ENCODE peak calls at places on chromosomes 16 and 17, in four cellular contexts. S is K562, G is A549, A is HepG2. E is an unnamed sample.
A peak's percentile ranks its signal among the peaks of the same experiment; 100 is the strongest.

GRCh38 chr17:65560628-65561371 is 648 bp downstream of the AXIN2 start:
- DNase-seq in S (peak; percentile 80), G (peak; percentile 82), A (peak; percentile 96), E (peak; percentile 92)

GRCh38 chr16:13471036-13471435 is 448.9 kb upstream of the ERCC4 start:
- DNase-seq in S (no peak), G (no peak), A (no peak), E (peak; percentile 24)

GRCh38 chr17:57902117-57902799 is 52.4 kb upstream of the MRPS23 start:
- DNase-seq in S (no peak), G (no peak), A (no peak), E (no peak)

GRCh38 chr17:58277107-58277506 is 3.6 kb downstream of the MPO start:
- DNase-seq in S (peak; percentile 69), G (no peak), A (no peak), E (no peak)

GRCh38 chr16:84844049-84844350 is 24.2 kb downstream of the CRISPLD2 start:
- DNase-seq in S (no peak), G (no peak), A (no peak), E (no peak)

GRCh38 chr17:29241015-29241963 is 5.4 kb upstream of the CRYBA1 start:
- DNase-seq in S (peak; percentile 25), G (peak; percentile 97), A (peak; percentile 83), E (peak; percentile 24)

GRCh38 chr17:7894226-7894625 is 5.6 kb downstream of the CHD3 start:
- DNase-seq in S (no peak), G (no peak), A (no peak), E (no peak)

GRCh38 chr16:58488531-58488930 is 11.4 kb upstream of the NDRG4 start:
- DNase-seq in S (peak; percentile 64), G (no peak), A (no peak), E (no peak)

GRCh38 chr16:75526032-75526790 is 9.7 kb downstream of the CHST5 start:
- DNase-seq in S (no peak), G (no peak), A (no peak), E (no peak)

GRCh38 chr17:58390884-58391283 is 26.4 kb downstream of the RNF43 start:
- DNase-seq in S (no peak), G (no peak), A (no peak), E (no peak)

GRCh38 chr16:28168991-28169554 is 42.7 kb downstream of the XPO6 start:
- DNase-seq in S (no peak), G (no peak), A (no peak), E (no peak)

DNA sequence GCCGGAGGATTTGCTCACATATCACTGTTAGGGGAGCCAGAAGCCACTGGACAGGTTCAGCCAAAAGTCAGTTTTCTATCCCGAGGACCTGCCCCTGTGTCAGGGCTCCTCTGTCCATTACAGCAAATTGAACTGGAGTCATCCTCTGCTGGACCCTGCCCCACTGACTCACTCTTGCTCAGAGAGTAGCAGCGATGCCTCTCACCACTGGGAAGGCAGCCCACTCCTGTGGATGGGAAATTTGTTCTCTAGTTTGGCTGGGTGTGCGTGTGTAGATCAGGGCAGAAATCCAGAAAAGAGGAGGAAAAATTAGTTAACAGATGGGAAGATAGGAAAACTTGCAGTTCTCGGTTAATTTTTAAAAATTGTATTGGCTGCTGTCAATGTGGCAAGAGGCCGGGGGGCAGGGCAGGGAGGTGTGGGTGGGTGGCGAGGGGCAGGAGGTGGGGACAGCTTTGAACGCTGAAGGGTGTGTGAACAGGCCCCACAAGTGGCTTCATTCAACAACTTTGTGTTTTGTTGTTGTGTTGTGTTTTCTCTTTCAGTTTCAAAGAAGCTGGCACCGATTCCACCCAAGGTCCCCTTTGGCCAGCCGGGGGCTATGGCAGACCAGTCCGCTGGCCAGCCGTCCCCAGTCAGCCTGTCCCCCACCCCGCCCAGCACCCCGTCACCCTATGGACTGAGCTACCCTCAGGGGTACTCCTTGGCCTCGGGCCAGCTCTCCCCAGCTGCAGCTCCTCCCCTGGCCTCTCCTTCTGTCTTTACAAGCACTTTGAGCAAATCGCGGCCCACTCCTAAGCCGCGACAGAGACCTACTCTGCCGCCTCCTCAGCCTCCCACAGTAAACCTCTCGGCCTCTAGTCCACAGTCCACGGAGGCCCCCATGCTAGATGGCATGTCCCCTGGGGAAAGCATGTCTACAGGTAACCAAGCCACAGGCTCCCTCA is 33.6 kb downstream of the ELAC2 start:
- DNase-seq in S (no peak), G (no peak), A (no peak), E (no peak)
- TF ChIP-seq HMGXB4 in S (no peak), G (no peak), A (no peak), E (no peak)

DNA sequence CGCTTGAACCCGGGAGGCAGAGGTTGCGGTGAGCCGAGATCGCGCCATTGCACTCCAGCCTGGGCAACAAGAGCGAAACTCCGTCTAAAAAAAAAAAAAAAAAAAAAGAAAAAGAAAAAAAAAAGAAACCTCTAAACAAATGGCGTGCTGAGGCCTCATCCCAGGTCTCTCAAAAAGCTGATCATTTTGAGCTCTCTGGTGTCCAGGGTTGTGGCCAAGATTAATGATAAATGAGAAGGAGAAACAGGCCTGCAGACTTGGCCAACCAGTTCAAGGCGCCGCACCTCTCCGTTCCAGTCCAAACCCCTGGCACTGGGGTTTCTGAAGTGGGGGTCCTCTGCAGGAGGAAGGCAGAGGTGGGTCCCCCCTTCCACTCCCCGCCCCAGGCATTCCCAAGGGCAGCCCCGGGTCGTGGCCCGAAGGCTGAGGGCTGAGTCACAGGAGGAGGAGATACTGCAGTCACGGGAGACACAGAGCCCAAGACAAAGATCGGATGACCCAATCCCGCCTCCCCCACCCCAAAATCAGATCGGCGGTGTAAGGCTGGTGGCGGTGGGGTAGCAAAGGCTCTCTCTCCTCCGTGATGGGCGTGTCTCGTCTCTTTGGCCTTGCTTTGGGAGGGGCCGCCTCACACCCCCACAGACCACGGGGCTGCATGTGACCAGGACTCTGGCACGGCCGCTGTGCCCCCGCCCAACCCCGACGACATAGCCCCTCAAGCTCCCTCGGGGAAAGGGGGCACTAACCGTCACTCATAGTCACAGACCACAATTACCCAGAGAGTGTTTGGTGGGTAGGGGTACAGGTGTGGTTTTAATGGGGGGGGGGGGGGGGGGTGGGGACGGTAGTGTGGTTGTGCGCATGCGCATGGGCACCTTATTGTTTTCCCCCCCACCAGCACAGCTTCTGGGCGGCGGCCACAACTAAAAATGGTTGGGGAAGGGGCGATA is 1.1 kb downstream of the VAT1 start:
- DNase-seq in S (peak; percentile 94), G (peak; percentile 89), A (peak; percentile 63), E (peak; percentile 64)
- TF ChIP-seq HMGXB4 in S (no peak), G (no peak), A (no peak), E (no peak)

GRCh38 chr16:11097094-11097781 is 152.9 kb downstream of the CLEC16A start:
- DNase-seq in S (no peak), G (no peak), A (no peak), E (no peak)
- TF ChIP-seq HMGXB4 in S (no peak), G (no peak), A (no peak), E (no peak)

GRCh38 chr17:83006515-83007455 is 72.6 kb upstream of the METRNL start:
- DNase-seq in S (no peak), G (no peak), A (no peak), E (no peak)
- TF ChIP-seq HMGXB4 in S (no peak), G (no peak), A (no peak), E (no peak)

DNA sequence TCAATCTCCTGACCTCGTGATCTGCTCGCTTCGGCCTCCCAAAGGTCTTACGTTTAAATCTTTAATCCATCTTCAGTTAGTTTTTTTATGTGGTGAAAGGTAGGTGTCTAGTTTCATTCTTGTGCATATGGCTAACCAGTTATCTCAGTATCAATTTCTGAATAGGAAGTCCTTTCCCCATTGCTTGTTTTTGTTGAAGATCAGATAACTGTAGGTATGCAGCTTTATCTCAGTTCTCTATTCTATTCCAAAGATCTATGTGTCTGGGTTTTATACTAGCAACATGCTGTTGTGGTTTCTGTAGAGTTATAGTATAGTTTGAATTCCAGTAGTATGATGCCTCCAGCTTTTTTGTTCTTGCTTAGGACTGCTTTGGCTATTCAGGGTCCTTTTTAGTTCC is 65.2 kb downstream of the TNFRSF13B start:
- DNase-seq in S (no peak), G (no peak), A (no peak), E (no peak)
- TF ChIP-seq HMGXB4 in S (no peak), G (no peak), A (no peak), E (no peak)

GRCh38 chr17:3972931-3973330 is 8.7 kb upstream of the ATP2A3 start:
- DNase-seq in S (no peak), G (no peak), A (no peak), E (no peak)
- TF ChIP-seq HMGXB4 in S (no peak), G (no peak), A (no peak), E (no peak)

GRCh38 chr17:44000141-44000860 is 4.1 kb upstream of the NAGS start:
- DNase-seq in S (peak; percentile 52), G (no peak), A (no peak), E (no peak)
- TF ChIP-seq HMGXB4 in S (no peak), G (no peak), A (no peak), E (no peak)

GRCh38 chr16:68356249-68356918 is 45.6 kb downstream of the PRMT7 start:
- DNase-seq in S (no peak), G (no peak), A (no peak), E (no peak)
- TF ChIP-seq HMGXB4 in S (no peak), G (no peak), A (no peak), E (no peak)

GRCh38 chr16:9042943-9043680 is 48.3 kb upstream of the HAPSTR1 start:
- DNase-seq in S (no peak), G (no peak), A (no peak), E (no peak)
- TF ChIP-seq HMGXB4 in S (no peak), G (no peak), A (no peak), E (no peak)

DNA sequence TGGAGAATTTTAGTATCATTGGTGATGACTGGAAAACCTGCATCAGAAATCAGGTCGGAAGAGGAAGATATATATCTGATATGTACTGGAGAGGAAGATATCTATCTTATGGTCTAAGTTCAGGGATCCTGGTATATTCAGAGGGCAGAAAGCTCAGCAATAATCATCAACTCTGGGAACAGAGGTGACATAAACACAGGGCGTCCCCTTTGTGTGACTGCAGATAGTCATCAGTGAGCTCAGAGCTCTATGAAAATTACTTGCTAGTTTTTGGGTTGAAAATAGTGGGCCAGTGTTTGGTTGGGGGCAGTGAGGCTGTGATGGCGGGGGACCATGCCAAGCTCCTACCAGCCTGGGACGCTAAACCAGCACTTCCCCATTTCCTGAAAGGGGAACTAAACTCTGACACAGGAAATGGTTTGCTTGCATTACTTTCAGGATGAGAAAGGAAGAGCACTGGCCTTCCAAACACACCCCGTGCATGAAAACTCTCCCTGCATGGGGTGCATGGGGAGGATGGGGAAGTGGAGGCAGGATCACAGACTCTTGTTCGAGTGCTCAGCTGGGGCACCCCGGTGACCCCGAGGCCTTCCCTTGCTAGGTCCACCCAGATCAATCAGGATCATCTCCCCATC is 15.8 kb downstream of the NOD2 start:
- DNase-seq in S (no peak), G (no peak), A (no peak), E (no peak)
- TF ChIP-seq HMGXB4 in S (no peak), G (no peak), A (no peak), E (no peak)